ENCODE peak calls at places on chromosomes 5 and 9, in nine cellular contexts. Q is iris pigment epithelial cell, G is NCI-H510A treated with DMSO at 0.1 percent for 48 hours, M is kidney, A is EL, J is H9, N is PC-3, W is gastrocnemius medialis, F is kidney tubule cell. P is an unnamed sample.

GRCh38 chr5:74183041-74183440 is 457.5 kb downstream of the ENC1 start:
- DNase-seq in Q (no peak), G (no peak), M (no peak), A (no peak), J (no peak), N (no peak), W (peak), F (peak), P (no peak)

GRCh38 chr5:1509346-1510085 is 14.2 kb downstream of the LPCAT1 start:
- DNase-seq in Q (no peak), G (no peak), M (peak), A (no peak), J (peak), N (no peak), W (no peak), F (no peak), P (no peak)

GRCh38 chr9:5112109-5112592 is 73.3 kb downstream of the INSL6 start:
- DNase-seq in Q (no peak), G (no peak), M (peak), A (no peak), J (no peak), N (no peak), W (no peak), F (no peak), P (no peak)

GRCh38 chr5:82018462-82018861 is 46.6 kb downstream of the ATG10 start:
- DNase-seq in Q (peak), G (peak), M (no peak), A (no peak), J (no peak), N (no peak), W (no peak), F (peak), P (peak)

GRCh38 chr9:111597852-111598729 is 1.4 kb downstream of the PTGR1 start:
- DNase-seq in Q (peak), G (peak), M (peak), A (peak), J (peak), N (peak), W (peak), F (peak), P (peak)

GRCh38 chr5:32612134-32612888 is 27.0 kb downstream of the SUB1 start:
- DNase-seq in Q (peak), G (peak), M (no peak), A (peak), J (no peak), N (no peak), W (no peak), F (peak), P (peak)

GRCh38 chr5:88145205-88145602 is 123.4 kb downstream of the TMEM161B start:
- DNase-seq in Q (no peak), G (no peak), M (peak), A (no peak), J (no peak), N (no peak), W (no peak), F (no peak), P (no peak)

GRCh38 chr9:108889649-108890067 is 27.6 kb downstream of the ACTL7A start:
- DNase-seq in Q (peak), G (no peak), M (no peak), A (peak), J (no peak), N (no peak), W (no peak), F (peak), P (peak)